ENCODE peak calls at places on chromosome 2, in seven cellular contexts. L, G, Z, T, B, M and S are unnamed samples.

GRCh38 chr2:128416781-128417180 is 98.1 kb upstream of the HS6ST1 start:
- DNase-seq in Z (peak), L (no peak), M (no peak), B (no peak), G (no peak), T (no peak), S (no peak)

GRCh38 chr2:1455466-1455865 is 42.2 kb downstream of the TPO start:
- DNase-seq in G (no peak), B (no peak), T (no peak), Z (no peak), M (no peak), L (no peak), S (no peak)

GRCh38 chr2:172735646-172736418 is at the start of gene RAPGEF4:
- DNase-seq in L (no peak), T (no peak), G (no peak), Z (no peak), B (peak), M (no peak), S (peak)

GRCh38 chr2:78431241-78431640 is 594.3 kb upstream of the REG3G start:
- DNase-seq in T (no peak), B (no peak), L (no peak), M (no peak), Z (no peak), G (no peak), S (no peak)

GRCh38 chr2:28226558-28226957 is 166.1 kb upstream of the FOSL2 start:
- DNase-seq in B (no peak), G (no peak), L (no peak), Z (no peak), T (no peak), M (no peak), S (no peak)

GRCh38 chr2:203586696-203587095 is 51.6 kb upstream of the RAPH1 start:
- DNase-seq in T (no peak), G (no peak), L (no peak), B (no peak), M (no peak), Z (no peak), S (no peak)

GRCh38 chr2:66772618-66773017 is 337.7 kb downstream of the MEIS1 start:
- DNase-seq in G (no peak), T (no peak), B (no peak), M (no peak), Z (no peak), L (no peak), S (no peak)

GRCh38 chr2:226794751-226795171 is 4.9 kb downstream of the IRS1 start:
- DNase-seq in Z (no peak), M (no peak), T (no peak), G (peak), L (no peak), B (no peak), S (no peak)

GRCh38 chr2:192051533-192051932 is 143.2 kb downstream of the TMEFF2 start:
- DNase-seq in M (no peak), G (no peak), Z (no peak), B (no peak), T (no peak), L (no peak), S (no peak)

GRCh38 chr2:218282173-218282991 is 9.9 kb downstream of the TMBIM1 start:
- DNase-seq in M (no peak), B (no peak), Z (no peak), G (peak), L (no peak), T (peak), S (no peak)

GRCh38 chr2:235343869-235344268 is 150.0 kb upstream of the AGAP1 start:
- DNase-seq in M (no peak), Z (no peak), L (no peak), B (no peak), T (no peak), G (no peak), S (no peak)

GRCh38 chr2:37322368-37322767 is 2.3 kb downstream of the PRKD3 start:
- DNase-seq in L (no peak), B (no peak), Z (no peak), T (no peak), G (no peak), M (no peak), S (no peak)

GRCh38 chr2:234691968-234692955 is 195.4 kb upstream of the ARL4C start:
- DNase-seq in L (no peak), M (no peak), Z (no peak), G (no peak), B (no peak), T (no peak), S (no peak)

GRCh38 chr2:85819811-85820510 is 66.2 kb downstream of the ATOH8 start:
- DNase-seq in B (no peak), M (no peak), L (no peak), T (no peak), Z (no peak), G (no peak), S (no peak)

GRCh38 chr2:160411167-160411566 is 82.4 kb downstream of the RBMS1 start:
- DNase-seq in G (no peak), B (no peak), Z (no peak), M (no peak), L (no peak), T (no peak), S (no peak)

GRCh38 chr2:136164377-136164776 is 46.4 kb upstream of the CXCR4 start:
- DNase-seq in G (no peak), T (no peak), Z (no peak), B (no peak), L (no peak), M (no peak), S (no peak)

GRCh38 chr2:233171344-233171743 is 80.1 kb upstream of the ATG16L1 start:
- DNase-seq in G (no peak), B (no peak), T (no peak), M (no peak), Z (no peak), L (no peak), S (no peak)
- TF ChIP-seq POLR2AphosphoS5 in G (no peak), B (no peak), T (no peak), M (no peak), Z (no peak), L (no peak), S (no peak)

DNA sequence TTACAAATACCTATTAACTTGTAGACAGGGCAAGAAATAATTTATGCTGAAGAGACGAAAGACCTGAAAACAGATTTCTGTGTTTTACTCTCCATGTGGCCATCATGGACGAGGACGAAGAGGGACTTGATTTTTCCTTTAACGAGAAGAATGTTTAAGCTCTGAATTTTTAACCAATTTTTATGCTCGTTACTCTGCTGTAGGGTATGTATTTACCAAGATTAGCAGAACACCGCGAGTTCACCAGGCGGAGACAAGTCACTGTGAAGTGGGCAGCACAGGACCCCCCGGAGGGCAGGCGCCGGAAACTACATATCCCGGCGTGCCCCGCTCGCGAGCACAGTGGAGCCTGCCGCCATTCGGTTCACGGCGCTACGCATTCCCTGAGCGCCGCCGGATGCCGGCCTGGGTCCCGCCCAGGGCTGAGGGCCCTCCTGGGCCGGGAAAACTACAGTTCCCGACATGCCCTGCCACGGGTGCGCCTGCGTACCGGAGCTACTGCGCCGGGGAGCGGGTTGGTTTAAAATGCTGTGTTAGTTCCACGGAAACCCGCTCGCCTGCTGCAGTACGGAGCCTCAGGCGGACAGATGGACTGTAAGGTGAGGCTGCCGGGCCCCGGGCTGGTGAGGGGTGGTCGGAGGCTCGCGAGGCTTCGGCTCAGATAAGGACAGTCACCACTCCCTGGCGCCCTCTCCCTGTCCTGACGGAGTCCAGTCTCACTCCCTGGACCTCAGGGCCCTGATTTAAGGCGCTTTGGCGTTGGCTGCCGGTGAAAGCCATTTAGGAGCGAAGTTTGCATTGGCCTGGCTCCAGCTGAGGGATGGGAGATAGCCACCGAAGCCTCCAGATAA is at the start of gene CCDC150:
- DNase-seq in L (peak), G (peak), T (peak), Z (peak), M (peak), B (peak), S (peak)
- TF ChIP-seq POLR2A in L (no peak), G (peak), T (no peak), Z (no peak), M (peak), B (peak), S (no peak)

GRCh38 chr2:165114345-165114943 is 89.4 kb downstream of the SCN3A start:
- DNase-seq in T (no peak), L (no peak), M (no peak), B (no peak), G (no peak), Z (no peak), S (no peak)

GRCh38 chr2:165112133-165112573 is 91.7 kb downstream of the SCN3A start:
- DNase-seq in Z (no peak), M (no peak), L (no peak), B (no peak), T (no peak), G (no peak), S (no peak)

GRCh38 chr2:165115258-165115657 is 88.6 kb downstream of the SCN3A start:
- DNase-seq in M (no peak), L (no peak), B (no peak), G (no peak), T (no peak), Z (no peak), S (no peak)

GRCh38 chr2:165112789-165113188 is 91.1 kb downstream of the SCN3A start:
- DNase-seq in M (no peak), B (no peak), L (no peak), T (no peak), Z (no peak), G (no peak), S (no peak)

DNA sequence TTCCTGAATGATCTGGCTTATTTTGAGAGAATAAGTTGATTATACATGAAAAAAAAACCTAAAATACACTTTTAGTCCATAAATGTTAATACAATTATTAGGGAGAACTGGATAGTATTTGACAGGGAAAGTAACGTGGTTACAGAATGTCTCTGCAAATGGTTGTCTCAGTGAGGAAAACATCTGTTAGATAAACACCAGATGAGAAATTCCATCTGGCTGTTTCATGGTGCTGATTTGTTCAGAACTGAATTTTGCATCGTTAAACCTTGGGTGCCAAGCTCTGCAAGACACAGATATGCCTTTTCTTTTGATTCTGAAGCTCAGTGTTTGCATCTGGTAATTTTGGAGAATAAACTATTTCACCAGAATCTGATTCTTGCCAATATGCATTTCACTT is 90.4 kb downstream of the SCN3A start:
- DNase-seq in L (no peak), B (no peak), T (no peak), M (no peak), Z (no peak), G (no peak), S (no peak)
- TF ChIP-seq POLR2AphosphoS5 in L (no peak), B (no peak), T (no peak), M (no peak), Z (no peak), G (no peak), S (no peak)

GRCh38 chr2:119545076-119545475 is 827 bp downstream of the CFAP221 start:
- DNase-seq in G (no peak), L (no peak), Z (no peak), M (no peak), B (no peak), T (no peak), S (no peak)
- TF ChIP-seq POLR2A in G (no peak), L (no peak), Z (no peak), M (no peak), B (no peak), T (no peak), S (no peak)

DNA sequence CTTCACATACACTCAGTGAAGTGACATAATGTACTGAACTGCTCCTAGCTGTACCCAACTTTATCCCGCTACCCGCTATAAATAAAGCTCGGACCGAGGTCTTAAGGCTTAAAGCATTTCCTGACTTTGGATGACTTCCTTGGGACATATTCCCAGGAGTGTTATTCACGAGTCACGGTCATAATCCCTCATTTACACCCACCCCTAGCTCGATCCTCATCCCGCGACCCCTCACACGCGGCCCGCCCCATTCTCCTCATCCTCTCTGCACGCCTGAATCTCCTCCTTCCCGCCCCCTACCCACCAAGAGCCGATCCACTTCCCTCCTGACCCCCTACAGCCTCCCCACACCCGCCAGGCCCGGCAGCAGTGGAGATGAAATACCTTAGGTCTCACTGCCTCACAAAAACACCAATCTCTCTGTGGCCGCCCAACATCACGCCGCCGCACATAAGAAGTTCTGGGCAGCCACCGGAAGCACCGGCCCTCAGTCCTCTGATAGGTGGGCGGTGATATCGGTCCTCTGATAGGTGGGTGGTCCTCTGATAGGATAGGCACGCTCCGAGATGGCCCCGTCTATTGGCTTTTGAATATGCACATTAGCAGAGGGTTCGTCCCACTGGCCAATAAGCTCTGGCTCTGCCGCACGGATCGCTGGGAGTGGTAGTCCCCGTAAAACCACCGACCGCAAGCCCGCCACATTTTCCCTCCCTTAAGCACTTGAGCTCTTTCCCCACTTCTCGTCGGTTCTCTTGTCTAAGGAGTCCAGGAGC is at the start of gene WDCP:
- DNase-seq in M (peak), G (peak), L (peak), Z (peak), T (peak), B (peak), S (peak)
- TF ChIP-seq POLR2AphosphoS5 in M (peak), G (peak), L (peak), Z (no peak), T (peak), B (peak), S (peak)

GRCh38 chr2:130336877-130337734 is 5.6 kb upstream of the IMP4 start:
- DNase-seq in L (peak), B (peak), Z (peak), G (peak), T (peak), M (peak), S (no peak)
- TF ChIP-seq POLR2A in L (peak), B (peak), Z (no peak), G (peak), T (no peak), M (peak), S (no peak)

GRCh38 chr2:9174771-9175441 is 31.7 kb upstream of the ASAP2 start:
- DNase-seq in L (no peak), M (no peak), T (no peak), Z (no peak), B (no peak), G (no peak), S (no peak)
- TF ChIP-seq POLR2AphosphoS5 in L (no peak), M (no peak), T (no peak), Z (no peak), B (no peak), G (no peak), S (no peak)

DNA sequence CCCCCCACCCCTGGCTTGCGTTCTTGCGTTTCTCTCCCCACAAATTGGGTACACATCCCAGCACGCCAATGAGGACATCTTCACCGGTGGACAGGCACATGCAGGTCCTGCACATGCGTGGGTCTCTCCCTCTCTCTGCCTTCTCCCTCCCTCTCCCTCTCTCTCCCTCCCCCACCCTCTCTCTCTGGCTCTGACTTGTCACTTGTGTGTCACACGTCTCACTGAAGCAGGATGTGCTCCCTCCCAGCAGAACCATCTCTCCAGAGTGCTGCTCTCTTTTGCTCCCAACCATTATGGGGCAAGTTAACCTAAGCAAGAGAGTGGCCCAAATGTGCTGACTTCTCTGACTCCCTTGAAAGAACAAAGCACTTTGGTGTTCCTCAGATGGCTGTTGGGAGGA is 120.8 kb upstream of the CAB39 start:
- DNase-seq in T (no peak), Z (no peak), B (no peak), L (no peak), M (no peak), G (no peak), S (no peak)
- TF ChIP-seq POLR2A in T (no peak), Z (no peak), B (no peak), L (no peak), M (no peak), G (no peak), S (no peak)

DNA sequence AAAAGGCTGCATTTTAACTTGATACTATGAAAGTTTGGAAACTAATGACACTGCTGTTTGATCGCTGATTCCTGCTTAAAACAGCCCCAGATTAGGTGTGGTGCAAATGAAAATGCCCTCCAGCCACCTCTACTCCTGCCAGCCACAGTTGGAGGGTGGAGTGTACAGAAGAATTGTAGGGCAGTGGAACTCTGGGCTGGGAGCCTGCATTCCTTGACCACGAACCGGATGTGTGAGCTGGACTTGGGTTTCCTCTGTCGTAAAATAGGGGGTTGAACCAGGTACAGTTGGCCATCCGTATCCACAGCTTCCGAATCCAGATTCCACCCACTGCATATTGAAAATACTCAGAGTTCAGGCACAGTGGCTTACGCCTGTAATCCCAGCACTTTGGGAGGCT is 84.7 kb upstream of the RFX8 start:
- DNase-seq in G (no peak), T (no peak), Z (no peak), M (no peak), B (no peak), L (no peak), S (no peak)
- TF ChIP-seq POLR2AphosphoS5 in G (no peak), T (no peak), Z (no peak), M (no peak), B (no peak), L (no peak), S (no peak)